ENCODE peak calls at places on chromosomes 7 and 10, in nine cellular contexts. Y is CD4-positive, alpha-beta T cell; W is brain microvascular endothelial cell; O is body of pancreas; Z is progenitor cell of endocrine pancreas; T is CD14-positive monocyte; L is fibroblast of mammary gland; D is heart left ventricle; K is tibial nerve. B is an unnamed sample.

GRCh38 chr7:70477051-70478010 is 654.6 kb upstream of the GALNT17 start:
- DNase-seq in O (no peak), T (no peak), Z (no peak), W (no peak), D (no peak), Y (no peak), L (peak), K (no peak), B (no peak)

GRCh38 chr10:126565456-126565855 is 105.0 kb downstream of the C10orf90 start:
- DNase-seq in W (no peak), D (no peak), L (no peak), O (no peak), Z (no peak), T (no peak), K (no peak), Y (no peak), B (no peak)

GRCh38 chr10:5889624-5890518 is at the start of the genes ANKRD16 and FBH1:
- DNase-seq in Z (peak), T (peak), D (peak), K (peak), O (peak), L (peak), Y (peak), W (peak), B (peak)

GRCh38 chr7:116234517-116235200 is 24.3 kb downstream of the TES start:
- DNase-seq in T (no peak), Y (no peak), D (no peak), K (no peak), Z (no peak), W (no peak), L (no peak), O (no peak), B (no peak)

GRCh38 chr7:16278167-16278787 is 143.1 kb downstream of the CRPPA start:
- DNase-seq in L (peak), K (no peak), W (no peak), Y (no peak), D (no peak), Z (no peak), T (no peak), O (no peak), B (no peak)

GRCh38 chr10:71796749-71797405 is 23.6 kb upstream of the VSIR start:
- DNase-seq in T (no peak), K (no peak), D (peak), Y (no peak), L (no peak), O (no peak), W (no peak), Z (no peak), B (no peak)

GRCh38 chr10:93999401-93999851 is 5.7 kb downstream of the PLCE1 start:
- DNase-seq in W (peak), O (peak), T (no peak), K (peak), Z (no peak), L (peak), D (peak), Y (no peak), B (no peak)

GRCh38 chr7:48158404-48158803 is 12.9 kb upstream of the ABCA13 start:
- DNase-seq in L (no peak), Y (no peak), K (no peak), D (no peak), Z (no peak), T (no peak), O (no peak), W (peak), B (no peak)

GRCh38 chr10:91632671-91633550 is at the start of gene PPP1R3C:
- DNase-seq in T (no peak), O (peak), L (peak), Z (peak), K (peak), W (peak), Y (peak), D (peak), B (peak)
- TF ChIP-seq CTCF in T (no peak), O (no peak), L (peak), Z (peak), K (no peak), W (peak), Y (no peak), D (peak), B (no peak)

GRCh38 chr7:140300263-140301131 is 97.8 kb downstream of the SLC37A3 start:
- DNase-seq in Z (no peak), Y (no peak), T (no peak), L (no peak), D (no peak), O (no peak), K (no peak), W (no peak), B (no peak)

GRCh38 chr7:140308060-140308459 is 90.3 kb downstream of the SLC37A3 start:
- DNase-seq in D (no peak), Z (no peak), L (no peak), W (no peak), Y (no peak), K (no peak), O (no peak), T (no peak), B (no peak)

GRCh38 chr7:140304071-140304799 is 94.1 kb downstream of the SLC37A3 start:
- DNase-seq in L (peak), W (no peak), K (no peak), T (no peak), Z (no peak), O (no peak), D (no peak), Y (peak), B (no peak)
- TF ChIP-seq CTCF in L (peak), W (peak), K (peak), T (no peak), Z (no peak), O (no peak), D (peak), Y (peak), B (no peak)

GRCh38 chr7:103613655-103614642 is 167.9 kb upstream of the SLC26A5 start:
- DNase-seq in Z (no peak), L (peak), K (no peak), T (no peak), Y (no peak), D (no peak), W (peak), O (no peak), B (no peak)
- TF ChIP-seq CTCF in Z (no peak), L (peak), K (no peak), T (no peak), Y (no peak), D (no peak), W (peak), O (no peak), B (peak)

GRCh38 chr10:58414270-58415041 is 29.2 kb downstream of the TFAM start:
- DNase-seq in W (peak), Y (no peak), Z (no peak), L (peak), D (no peak), K (no peak), O (peak), T (no peak), B (no peak)
- TF ChIP-seq CTCF in W (peak), Y (no peak), Z (peak), L (peak), D (peak), K (peak), O (no peak), T (no peak), B (peak)

GRCh38 chr10:89553064-89553734 is 17.8 kb upstream of the SLC16A12 start:
- DNase-seq in D (no peak), Y (no peak), Z (no peak), K (no peak), L (peak), W (peak), T (no peak), O (no peak), B (no peak)

GRCh38 chr10:89556590-89556989 is 21.2 kb upstream of the SLC16A12 start:
- DNase-seq in L (peak), T (no peak), Z (no peak), O (peak), K (no peak), D (no peak), Y (no peak), W (peak), B (no peak)

GRCh38 chr10:89554433-89554832 is 19.0 kb upstream of the SLC16A12 start:
- DNase-seq in T (no peak), Y (no peak), Z (no peak), D (no peak), O (no peak), W (no peak), L (no peak), K (no peak), B (no peak)

GRCh38 chr10:89552213-89552612 is 16.8 kb upstream of the SLC16A12 start:
- DNase-seq in O (no peak), L (no peak), D (no peak), T (no peak), Z (no peak), Y (no peak), W (no peak), K (no peak), B (no peak)

GRCh38 chr10:89555688-89556445 is 20.5 kb upstream of the SLC16A12 start:
- DNase-seq in T (no peak), Y (no peak), K (no peak), L (peak), Z (no peak), W (peak), O (peak), D (no peak), B (no peak)
- TF ChIP-seq CTCF in T (no peak), Y (no peak), K (no peak), L (peak), Z (no peak), W (peak), O (no peak), D (peak), B (no peak)